ENCODE peak calls at places on chromosomes 16 and 17, in four cellular contexts. B, T, E and J are unnamed samples.

GRCh38 chr17:67546578-67547527 is 169.8 kb downstream of the PITPNC1 start:
- DNase-seq in B (no peak), T (no peak), E (peak), J (peak)

GRCh38 chr16:89050868-89051311 is 42.8 kb upstream of the ACSF3 start:
- DNase-seq in B (no peak), T (no peak), E (no peak), J (no peak)

GRCh38 chr17:66367112-66367511 is 64.7 kb downstream of the PRKCA start:
- DNase-seq in B (no peak), T (no peak), E (no peak), J (no peak)

GRCh38 chr17:2784864-2785263 is 11.4 kb upstream of the RAP1GAP2 start:
- DNase-seq in B (no peak), T (no peak), E (no peak), J (no peak)

GRCh38 chr17:63930951-63931575 is 1.1 kb downstream of the CD79B start:
- DNase-seq in B (no peak), T (peak), E (peak), J (no peak)

GRCh38 chr17:47969975-47970724 is 763 bp upstream of the CDK5RAP3 start:
- DNase-seq in B (no peak), T (no peak), E (no peak), J (no peak)

GRCh38 chr16:81003610-81004460 is 2.9 kb downstream of the CMC2 start:
- DNase-seq in B (no peak), T (no peak), E (no peak), J (peak)

GRCh38 chr16:48385272-48385953 is at the start of gene SIAH1:
- DNase-seq in B (no peak), T (peak), E (peak), J (peak)

GRCh38 chr17:82536220-82537201 is 17.0 kb downstream of the FOXK2 start:
- DNase-seq in B (no peak), T (no peak), E (no peak), J (peak)

GRCh38 chr17:42135664-42136653 is 13.4 kb downstream of the HSPB9 start:
- DNase-seq in B (peak), T (no peak), E (peak), J (peak)

GRCh38 chr17:73553311-73553710 is 90.9 kb downstream of the SDK2 start:
- DNase-seq in B (no peak), T (no peak), E (no peak), J (no peak)

GRCh38 chr16:77807-78443 is at the start of gene MPG:
- DNase-seq in B (no peak), T (peak), E (peak), J (peak)

GRCh38 chr16:66574081-66574480 is 5.2 kb upstream of the CMTM2 start:
- DNase-seq in B (no peak), T (no peak), E (no peak), J (no peak)

GRCh38 chr16:88636488-88637265 is 1.7 kb upstream of the IL17C start:
- DNase-seq in B (no peak), T (no peak), E (no peak), J (no peak)

GRCh38 chr16:80554037-80554436 is 13.2 kb downstream of the DYNLRB2 start:
- DNase-seq in B (no peak), T (no peak), E (no peak), J (no peak)

GRCh38 chr16:89364603-89365002 is 125.8 kb downstream of the ANKRD11 start:
- DNase-seq in B (no peak), T (no peak), E (no peak), J (peak)

GRCh38 chr17:62968445-62968923 is 2.4 kb downstream of the TANC2 start:
- DNase-seq in B (peak), T (peak), E (peak), J (peak)

GRCh38 chr17:64005734-64006167 is 7.6 kb downstream of the PRR29 start:
- DNase-seq in B (no peak), T (no peak), E (no peak), J (peak)

GRCh38 chr17:34979650-34980352 is 511 bp upstream of the LIG3 start:
- DNase-seq in B (no peak), T (peak), E (peak), J (peak)

GRCh38 chr16:24935336-24935735 is 79.8 kb downstream of the ARHGAP17 start:
- DNase-seq in B (no peak), T (no peak), E (no peak), J (no peak)

GRCh38 chr17:53490447-53490968 is 332.2 kb upstream of the KIF2B start:
- DNase-seq in B (no peak), T (no peak), E (no peak), J (no peak)

GRCh38 chr17:3497101-3497500 is 21.3 kb downstream of the ASPA start:
- DNase-seq in B (no peak), T (no peak), E (no peak), J (no peak)

GRCh38 chr17:63774141-63774981 is at the start of gene DDX42:
- DNase-seq in B (no peak), T (peak), E (peak), J (peak)

GRCh38 chr17:1110844-1111598 is 68.8 kb downstream of the ABR start:
- DNase-seq in B (peak), T (no peak), E (no peak), J (peak)

GRCh38 chr17:80790021-80790765 is 201.4 kb upstream of the CHMP6 start:
- DNase-seq in B (no peak), T (no peak), E (no peak), J (peak)

GRCh38 chr16:53358884-53359283 is 75.4 kb upstream of the RBL2 start:
- DNase-seq in B (no peak), T (no peak), E (no peak), J (no peak)

GRCh38 chr16:57041182-57042156 is 50.9 kb upstream of the CPNE2 start:
- DNase-seq in B (no peak), T (no peak), E (no peak), J (no peak)

GRCh38 chr16:35140293-35140986 is 1681.0 kb downstream of the TP53TG3F start:
- DNase-seq in B (no peak), T (no peak), E (no peak), J (no peak)

GRCh38 chr16:58850019-58850626 is 116.0 kb upstream of the GOT2 start:
- DNase-seq in B (no peak), T (no peak), E (no peak), J (no peak)

GRCh38 chr17:82613283-82614094 is 34.8 kb downstream of the WDR45B start:
- DNase-seq in B (no peak), T (no peak), E (peak), J (no peak)

GRCh38 chr16:15404792-15405191 is 9.2 kb downstream of the MPV17L start:
- DNase-seq in B (no peak), T (no peak), E (no peak), J (peak)

GRCh38 chr17:76139801-76140660 is 1.0 kb downstream of the FOXJ1 start:
- DNase-seq in B (no peak), T (peak), E (peak), J (peak)

DNA sequence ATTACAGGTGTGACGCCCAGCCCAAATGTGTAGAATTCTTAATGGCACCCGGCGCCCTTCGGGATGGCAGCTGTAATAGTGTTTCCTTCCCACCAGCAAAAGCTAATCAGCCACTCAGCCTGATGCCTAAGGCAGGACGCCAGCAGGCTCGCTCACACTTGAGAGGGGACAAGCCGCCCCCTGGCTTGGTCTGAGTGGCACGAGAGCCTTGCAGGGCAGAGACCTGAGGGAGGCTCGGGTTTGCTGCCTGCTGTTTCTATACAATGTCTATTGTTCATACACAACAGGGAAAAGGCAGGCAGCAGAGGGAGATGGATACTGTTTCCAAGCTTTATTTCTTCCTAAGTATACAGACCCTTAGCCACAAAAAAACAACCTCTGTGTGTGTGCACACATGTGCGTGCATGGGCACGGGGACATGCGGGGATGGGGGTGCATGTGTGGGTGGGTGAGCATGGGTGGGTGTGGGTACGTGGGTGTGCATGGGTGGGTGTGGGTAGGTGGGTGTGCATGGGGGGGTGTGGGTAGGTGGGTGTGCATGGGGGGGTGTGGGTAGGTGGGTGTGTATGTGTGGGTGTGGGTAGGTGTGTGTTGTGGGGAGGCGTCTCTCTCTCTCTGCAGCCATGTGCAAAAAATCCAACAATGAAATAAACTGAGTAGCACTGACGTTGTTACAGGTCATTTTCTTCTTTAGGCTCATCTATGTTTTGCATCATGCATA is 10.0 kb downstream of the SLC38A8 start:
- DNase-seq in B (no peak), T (peak), E (no peak), J (no peak)
- TF ChIP-seq EZH2phosphoT487 in B (no peak), T (no peak), E (no peak), J (no peak)

GRCh38 chr16:87327798-87328495 is 10.8 kb upstream of the C16orf95 start:
- DNase-seq in B (no peak), T (no peak), E (no peak), J (no peak)

GRCh38 chr16:87324411-87325275 is 7.5 kb upstream of the C16orf95 start:
- DNase-seq in B (no peak), T (peak), E (peak), J (peak)

GRCh38 chr16:87325480-87325879 is 8.3 kb upstream of the C16orf95 start:
- DNase-seq in B (no peak), T (no peak), E (no peak), J (peak)

GRCh38 chr16:87323727-87324410 is 6.7 kb upstream of the C16orf95 start:
- DNase-seq in B (no peak), T (no peak), E (no peak), J (no peak)

DNA sequence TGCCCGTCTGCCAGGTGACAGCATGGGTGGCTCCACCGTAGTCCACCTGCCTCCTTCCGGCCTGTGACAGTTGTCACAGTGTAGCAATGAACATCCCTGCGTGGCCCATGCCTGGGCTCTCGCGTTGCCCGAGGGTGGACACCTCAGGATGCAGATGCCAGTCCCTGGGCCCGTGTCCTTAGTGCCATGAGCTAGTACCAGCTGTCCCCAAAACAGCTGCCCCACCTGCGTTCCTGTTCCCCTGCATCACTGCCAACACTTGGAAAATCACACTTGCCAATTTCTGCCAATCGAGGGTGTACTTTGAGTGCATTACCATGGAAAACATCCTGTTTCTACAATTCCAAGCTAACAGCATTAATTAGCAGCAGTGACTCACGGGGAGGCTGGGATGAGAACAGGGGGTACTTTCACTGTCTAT is 9.0 kb upstream of the C16orf95 start:
- DNase-seq in B (no peak), T (no peak), E (no peak), J (peak)
- TF ChIP-seq EZH2phosphoT487 in B (no peak), T (no peak), E (no peak), J (no peak)

GRCh38 chr16:75589301-75589700 is 23.1 kb downstream of the GABARAPL2 start:
- DNase-seq in B (no peak), T (peak), E (no peak), J (peak)
- TF ChIP-seq EZH2phosphoT487 in B (no peak), T (no peak), E (no peak), J (no peak)

GRCh38 chr16:74153773-74154172 is 142.8 kb upstream of the PSMD7 start:
- DNase-seq in B (no peak), T (no peak), E (no peak), J (no peak)
- TF ChIP-seq EZH2phosphoT487 in B (no peak), T (no peak), E (no peak), J (no peak)

GRCh38 chr17:32870969-32871368 is 6.0 kb downstream of the MYO1D start:
- DNase-seq in B (no peak), T (no peak), E (no peak), J (peak)

GRCh38 chr17:32875904-32876413 is 965 bp downstream of the MYO1D start:
- DNase-seq in B (no peak), T (no peak), E (no peak), J (peak)

GRCh38 chr17:32875230-32875903 is 1.6 kb downstream of the MYO1D start:
- DNase-seq in B (no peak), T (no peak), E (no peak), J (no peak)

GRCh38 chr17:32871736-32872135 is 5.2 kb downstream of the MYO1D start:
- DNase-seq in B (no peak), T (no peak), E (no peak), J (peak)

GRCh38 chr17:32873114-32873513 is 3.8 kb downstream of the MYO1D start:
- DNase-seq in B (no peak), T (no peak), E (no peak), J (no peak)
- TF ChIP-seq EZH2phosphoT487 in B (no peak), T (no peak), E (no peak), J (no peak)

DNA sequence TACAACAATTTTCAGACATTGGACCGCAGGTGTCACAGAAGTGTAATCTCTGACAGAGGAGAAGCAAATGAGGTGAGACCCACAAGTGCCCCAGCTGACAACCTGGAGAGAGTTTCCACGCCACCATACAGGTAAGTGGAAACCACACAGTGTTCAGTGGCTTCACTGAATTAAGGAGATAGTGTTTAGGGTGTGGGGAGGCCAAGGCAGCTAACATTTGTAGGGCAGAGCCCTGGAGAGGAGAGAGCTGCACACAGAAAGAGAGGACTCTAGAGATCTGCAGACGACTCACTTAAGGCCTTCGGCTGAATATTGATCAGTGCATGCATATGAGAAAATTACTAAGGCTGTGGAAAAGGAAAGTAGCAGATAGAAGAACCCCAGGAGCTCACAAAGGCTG is 228.9 kb upstream of the TNRC6C start:
- DNase-seq in B (no peak), T (no peak), E (no peak), J (no peak)
- TF ChIP-seq EZH2phosphoT487 in B (no peak), T (no peak), E (no peak), J (no peak)